ENCODE peak calls at places on chromosome 5, in five cellular contexts. One of them, this sample, is unnamed.

GRCh38 chr5:176360894-176361436 is 599 bp downstream of the KIAA1191 start:
- DNase-seq in T1000: no peak
- DNase-seq in stimulated activated CD4-positive, alpha-beta T cell treated with anti-CD3 and anti-CD28 coated beads, Interleukin-2, amount 100 ng/mL, for 48 hours: no peak
- DNase-seq in HFF-Myc: no peak
- DNase-seq in AG10803: peak
- DNase-seq in this sample: no peak

GRCh38 chr5:16568875-16569580 is 47.8 kb downstream of the RETREG1 start:
- DNase-seq in T1000: no peak
- DNase-seq in stimulated activated CD4-positive, alpha-beta T cell treated with anti-CD3 and anti-CD28 coated beads, Interleukin-2, amount 100 ng/mL, for 48 hours: no peak
- DNase-seq in HFF-Myc: no peak
- DNase-seq in AG10803: peak
- DNase-seq in this sample: no peak

GRCh38 chr5:103259705-103260355 is 1.3 kb downstream of the MACIR start:
- DNase-seq in T1000: no peak
- DNase-seq in stimulated activated CD4-positive, alpha-beta T cell treated with anti-CD3 and anti-CD28 coated beads, Interleukin-2, amount 100 ng/mL, for 48 hours: peak
- DNase-seq in HFF-Myc: no peak
- DNase-seq in AG10803: peak
- DNase-seq in this sample: no peak

GRCh38 chr5:128770907-128771306 is 194.4 kb upstream of the SLC27A6 start:
- DNase-seq in T1000: no peak
- DNase-seq in stimulated activated CD4-positive, alpha-beta T cell treated with anti-CD3 and anti-CD28 coated beads, Interleukin-2, amount 100 ng/mL, for 48 hours: no peak
- DNase-seq in HFF-Myc: no peak
- DNase-seq in AG10803: no peak
- DNase-seq in this sample: no peak

GRCh38 chr5:179262126-179262920 is 82.9 kb downstream of the ADAMTS2 start:
- DNase-seq in T1000: no peak
- DNase-seq in stimulated activated CD4-positive, alpha-beta T cell treated with anti-CD3 and anti-CD28 coated beads, Interleukin-2, amount 100 ng/mL, for 48 hours: no peak
- DNase-seq in HFF-Myc: no peak
- DNase-seq in AG10803: no peak
- DNase-seq in this sample: no peak

GRCh38 chr5:149380466-149381121 is 1.5 kb upstream of the IL17B start:
- DNase-seq in T1000: no peak
- DNase-seq in stimulated activated CD4-positive, alpha-beta T cell treated with anti-CD3 and anti-CD28 coated beads, Interleukin-2, amount 100 ng/mL, for 48 hours: no peak
- DNase-seq in HFF-Myc: no peak
- DNase-seq in AG10803: no peak
- DNase-seq in this sample: no peak

GRCh38 chr5:39001683-39002082 is 72.5 kb downstream of the RICTOR start:
- DNase-seq in T1000: no peak
- DNase-seq in stimulated activated CD4-positive, alpha-beta T cell treated with anti-CD3 and anti-CD28 coated beads, Interleukin-2, amount 100 ng/mL, for 48 hours: no peak
- DNase-seq in HFF-Myc: no peak
- DNase-seq in AG10803: no peak
- DNase-seq in this sample: no peak

GRCh38 chr5:40106847-40107246 is 572.9 kb upstream of the PTGER4 start:
- DNase-seq in T1000: no peak
- DNase-seq in stimulated activated CD4-positive, alpha-beta T cell treated with anti-CD3 and anti-CD28 coated beads, Interleukin-2, amount 100 ng/mL, for 48 hours: no peak
- DNase-seq in HFF-Myc: no peak
- DNase-seq in AG10803: no peak
- DNase-seq in this sample: no peak

GRCh38 chr5:64165160-64165499 is 513 bp upstream of the RNF180 start:
- DNase-seq in T1000: no peak
- DNase-seq in stimulated activated CD4-positive, alpha-beta T cell treated with anti-CD3 and anti-CD28 coated beads, Interleukin-2, amount 100 ng/mL, for 48 hours: no peak
- DNase-seq in HFF-Myc: no peak
- DNase-seq in AG10803: no peak
- DNase-seq in this sample: no peak

GRCh38 chr5:146878471-146879172 is at the start of gene PPP2R2B:
- DNase-seq in T1000: peak
- DNase-seq in stimulated activated CD4-positive, alpha-beta T cell treated with anti-CD3 and anti-CD28 coated beads, Interleukin-2, amount 100 ng/mL, for 48 hours: peak
- DNase-seq in HFF-Myc: no peak
- DNase-seq in AG10803: peak
- DNase-seq in this sample: no peak

GRCh38 chr5:87081511-87082372 is 185.9 kb upstream of the RASA1 start:
- DNase-seq in T1000: no peak
- DNase-seq in stimulated activated CD4-positive, alpha-beta T cell treated with anti-CD3 and anti-CD28 coated beads, Interleukin-2, amount 100 ng/mL, for 48 hours: no peak
- DNase-seq in HFF-Myc: no peak
- DNase-seq in AG10803: no peak
- DNase-seq in this sample: no peak

GRCh38 chr5:146772881-146773440 is 105.6 kb downstream of the PPP2R2B start:
- DNase-seq in T1000: no peak
- DNase-seq in stimulated activated CD4-positive, alpha-beta T cell treated with anti-CD3 and anti-CD28 coated beads, Interleukin-2, amount 100 ng/mL, for 48 hours: no peak
- DNase-seq in HFF-Myc: no peak
- DNase-seq in AG10803: no peak
- DNase-seq in this sample: no peak

GRCh38 chr5:80781356-80781755 is 126.6 kb upstream of the DHFR start:
- DNase-seq in T1000: no peak
- DNase-seq in stimulated activated CD4-positive, alpha-beta T cell treated with anti-CD3 and anti-CD28 coated beads, Interleukin-2, amount 100 ng/mL, for 48 hours: no peak
- DNase-seq in HFF-Myc: no peak
- DNase-seq in AG10803: no peak
- DNase-seq in this sample: no peak

GRCh38 chr5:84373506-84373905 is 11.2 kb downstream of the EDIL3 start:
- DNase-seq in T1000: no peak
- DNase-seq in stimulated activated CD4-positive, alpha-beta T cell treated with anti-CD3 and anti-CD28 coated beads, Interleukin-2, amount 100 ng/mL, for 48 hours: no peak
- DNase-seq in HFF-Myc: no peak
- DNase-seq in AG10803: no peak
- DNase-seq in this sample: no peak

GRCh38 chr5:135891280-135891679 is 4.4 kb downstream of the IL9 start:
- DNase-seq in T1000: no peak
- DNase-seq in stimulated activated CD4-positive, alpha-beta T cell treated with anti-CD3 and anti-CD28 coated beads, Interleukin-2, amount 100 ng/mL, for 48 hours: no peak
- DNase-seq in HFF-Myc: no peak
- DNase-seq in AG10803: no peak
- DNase-seq in this sample: no peak

GRCh38 chr5:115363879-115364278 is 67.4 kb upstream of the CCDC112 start:
- DNase-seq in T1000: no peak
- DNase-seq in stimulated activated CD4-positive, alpha-beta T cell treated with anti-CD3 and anti-CD28 coated beads, Interleukin-2, amount 100 ng/mL, for 48 hours: no peak
- DNase-seq in HFF-Myc: no peak
- DNase-seq in AG10803: no peak
- DNase-seq in this sample: no peak

GRCh38 chr5:132103380-132103951 is 29.9 kb downstream of the CSF2 start:
- DNase-seq in T1000: peak
- DNase-seq in stimulated activated CD4-positive, alpha-beta T cell treated with anti-CD3 and anti-CD28 coated beads, Interleukin-2, amount 100 ng/mL, for 48 hours: peak
- DNase-seq in HFF-Myc: peak
- DNase-seq in AG10803: peak
- DNase-seq in this sample: peak

GRCh38 chr5:82735160-82735789 is 341.9 kb downstream of the TMEM167A start:
- DNase-seq in T1000: no peak
- DNase-seq in stimulated activated CD4-positive, alpha-beta T cell treated with anti-CD3 and anti-CD28 coated beads, Interleukin-2, amount 100 ng/mL, for 48 hours: no peak
- DNase-seq in HFF-Myc: no peak
- DNase-seq in AG10803: no peak
- DNase-seq in this sample: no peak

GRCh38 chr5:181281077-181281983 is 20.4 kb upstream of the TRIM52 start:
- DNase-seq in T1000: no peak
- DNase-seq in stimulated activated CD4-positive, alpha-beta T cell treated with anti-CD3 and anti-CD28 coated beads, Interleukin-2, amount 100 ng/mL, for 48 hours: no peak
- DNase-seq in HFF-Myc: no peak
- DNase-seq in AG10803: no peak
- DNase-seq in this sample: no peak

GRCh38 chr5:10663531-10664183 is 97.4 kb downstream of the DAP start:
- DNase-seq in T1000: no peak
- DNase-seq in stimulated activated CD4-positive, alpha-beta T cell treated with anti-CD3 and anti-CD28 coated beads, Interleukin-2, amount 100 ng/mL, for 48 hours: no peak
- DNase-seq in HFF-Myc: no peak
- DNase-seq in AG10803: peak
- DNase-seq in this sample: peak

GRCh38 chr5:81759632-81760005 is 8.7 kb upstream of the SSBP2 start:
- DNase-seq in T1000: no peak
- DNase-seq in stimulated activated CD4-positive, alpha-beta T cell treated with anti-CD3 and anti-CD28 coated beads, Interleukin-2, amount 100 ng/mL, for 48 hours: no peak
- DNase-seq in HFF-Myc: no peak
- DNase-seq in AG10803: no peak
- DNase-seq in this sample: no peak

GRCh38 chr5:40359093-40359492 is 320.6 kb upstream of the PTGER4 start:
- DNase-seq in T1000: no peak
- DNase-seq in stimulated activated CD4-positive, alpha-beta T cell treated with anti-CD3 and anti-CD28 coated beads, Interleukin-2, amount 100 ng/mL, for 48 hours: no peak
- DNase-seq in HFF-Myc: no peak
- DNase-seq in AG10803: no peak
- DNase-seq in this sample: no peak

GRCh38 chr5:134982230-134982629 is 14.5 kb downstream of the CATSPER3 start:
- DNase-seq in T1000: no peak
- DNase-seq in stimulated activated CD4-positive, alpha-beta T cell treated with anti-CD3 and anti-CD28 coated beads, Interleukin-2, amount 100 ng/mL, for 48 hours: no peak
- DNase-seq in HFF-Myc: no peak
- DNase-seq in AG10803: no peak
- DNase-seq in this sample: no peak

GRCh38 chr5:143695941-143696340 is 116.0 kb upstream of the HMHB1 start:
- DNase-seq in T1000: no peak
- DNase-seq in stimulated activated CD4-positive, alpha-beta T cell treated with anti-CD3 and anti-CD28 coated beads, Interleukin-2, amount 100 ng/mL, for 48 hours: no peak
- DNase-seq in HFF-Myc: no peak
- DNase-seq in AG10803: no peak
- DNase-seq in this sample: no peak

GRCh38 chr5:124743534-124744169 is 2.8 kb downstream of the ZNF608 start:
- DNase-seq in T1000: no peak
- DNase-seq in stimulated activated CD4-positive, alpha-beta T cell treated with anti-CD3 and anti-CD28 coated beads, Interleukin-2, amount 100 ng/mL, for 48 hours: no peak
- DNase-seq in HFF-Myc: no peak
- DNase-seq in AG10803: no peak
- DNase-seq in this sample: no peak

GRCh38 chr5:17805426-17805825 is 171.2 kb downstream of the TAF11L14 start:
- DNase-seq in T1000: no peak
- DNase-seq in stimulated activated CD4-positive, alpha-beta T cell treated with anti-CD3 and anti-CD28 coated beads, Interleukin-2, amount 100 ng/mL, for 48 hours: no peak
- DNase-seq in HFF-Myc: no peak
- DNase-seq in AG10803: no peak
- DNase-seq in this sample: no peak

GRCh38 chr5:174413520-174414314 is 310.7 kb upstream of the MSX2 start:
- DNase-seq in T1000: no peak
- DNase-seq in stimulated activated CD4-positive, alpha-beta T cell treated with anti-CD3 and anti-CD28 coated beads, Interleukin-2, amount 100 ng/mL, for 48 hours: no peak
- DNase-seq in HFF-Myc: peak
- DNase-seq in AG10803: peak
- DNase-seq in this sample: no peak

GRCh38 chr5:137627293-137627692 is 108.6 kb downstream of the KLHL3 start:
- DNase-seq in T1000: no peak
- DNase-seq in stimulated activated CD4-positive, alpha-beta T cell treated with anti-CD3 and anti-CD28 coated beads, Interleukin-2, amount 100 ng/mL, for 48 hours: no peak
- DNase-seq in HFF-Myc: no peak
- DNase-seq in AG10803: no peak
- DNase-seq in this sample: no peak

GRCh38 chr5:151063136-151063544 is 17.7 kb downstream of the TNIP1 start:
- DNase-seq in T1000: peak
- DNase-seq in stimulated activated CD4-positive, alpha-beta T cell treated with anti-CD3 and anti-CD28 coated beads, Interleukin-2, amount 100 ng/mL, for 48 hours: no peak
- DNase-seq in HFF-Myc: no peak
- DNase-seq in AG10803: peak
- DNase-seq in this sample: peak

GRCh38 chr5:132202711-132203463 is 24.8 kb downstream of the P4HA2 start:
- DNase-seq in T1000: no peak
- DNase-seq in stimulated activated CD4-positive, alpha-beta T cell treated with anti-CD3 and anti-CD28 coated beads, Interleukin-2, amount 100 ng/mL, for 48 hours: no peak
- DNase-seq in HFF-Myc: no peak
- DNase-seq in AG10803: no peak
- DNase-seq in this sample: no peak

GRCh38 chr5:179866241-179867078 is 7.8 kb upstream of the MRNIP start:
- DNase-seq in T1000: no peak
- DNase-seq in stimulated activated CD4-positive, alpha-beta T cell treated with anti-CD3 and anti-CD28 coated beads, Interleukin-2, amount 100 ng/mL, for 48 hours: peak
- DNase-seq in HFF-Myc: no peak
- DNase-seq in AG10803: no peak
- DNase-seq in this sample: no peak

GRCh38 chr5:141881886-141882285 is 3.7 kb upstream of the PCDH1 start:
- DNase-seq in T1000: no peak
- DNase-seq in stimulated activated CD4-positive, alpha-beta T cell treated with anti-CD3 and anti-CD28 coated beads, Interleukin-2, amount 100 ng/mL, for 48 hours: no peak
- DNase-seq in HFF-Myc: no peak
- DNase-seq in AG10803: no peak
- DNase-seq in this sample: no peak

GRCh38 chr5:120304653-120305052 is 159.4 kb upstream of the PRR16 start:
- DNase-seq in T1000: no peak
- DNase-seq in stimulated activated CD4-positive, alpha-beta T cell treated with anti-CD3 and anti-CD28 coated beads, Interleukin-2, amount 100 ng/mL, for 48 hours: no peak
- DNase-seq in HFF-Myc: peak
- DNase-seq in AG10803: peak
- DNase-seq in this sample: no peak

GRCh38 chr5:171721469-171721868 is 64.1 kb upstream of the SMIM23 start:
- DNase-seq in T1000: no peak
- DNase-seq in stimulated activated CD4-positive, alpha-beta T cell treated with anti-CD3 and anti-CD28 coated beads, Interleukin-2, amount 100 ng/mL, for 48 hours: no peak
- DNase-seq in HFF-Myc: no peak
- DNase-seq in AG10803: no peak
- DNase-seq in this sample: no peak

GRCh38 chr5:19865336-19866087 is 122.5 kb downstream of the CDH18 start:
- DNase-seq in T1000: no peak
- DNase-seq in stimulated activated CD4-positive, alpha-beta T cell treated with anti-CD3 and anti-CD28 coated beads, Interleukin-2, amount 100 ng/mL, for 48 hours: no peak
- DNase-seq in HFF-Myc: no peak
- DNase-seq in AG10803: no peak
- DNase-seq in this sample: no peak

GRCh38 chr5:30103056-30104020 is 1090.1 kb upstream of the CDH6 start:
- DNase-seq in T1000: no peak
- DNase-seq in stimulated activated CD4-positive, alpha-beta T cell treated with anti-CD3 and anti-CD28 coated beads, Interleukin-2, amount 100 ng/mL, for 48 hours: no peak
- DNase-seq in HFF-Myc: no peak
- DNase-seq in AG10803: no peak
- DNase-seq in this sample: no peak

GRCh38 chr5:43903129-43903528 is 300.1 kb downstream of the NNT start:
- DNase-seq in T1000: no peak
- DNase-seq in stimulated activated CD4-positive, alpha-beta T cell treated with anti-CD3 and anti-CD28 coated beads, Interleukin-2, amount 100 ng/mL, for 48 hours: no peak
- DNase-seq in HFF-Myc: no peak
- DNase-seq in AG10803: no peak
- DNase-seq in this sample: no peak

GRCh38 chr5:178434851-178435250 is 155.3 kb downstream of the COL23A1 start:
- DNase-seq in T1000: no peak
- DNase-seq in stimulated activated CD4-positive, alpha-beta T cell treated with anti-CD3 and anti-CD28 coated beads, Interleukin-2, amount 100 ng/mL, for 48 hours: no peak
- DNase-seq in HFF-Myc: no peak
- DNase-seq in AG10803: no peak
- DNase-seq in this sample: no peak

GRCh38 chr5:119360905-119361605 is 5.2 kb downstream of the TNFAIP8 start:
- DNase-seq in T1000: peak
- DNase-seq in stimulated activated CD4-positive, alpha-beta T cell treated with anti-CD3 and anti-CD28 coated beads, Interleukin-2, amount 100 ng/mL, for 48 hours: no peak
- DNase-seq in HFF-Myc: no peak
- DNase-seq in AG10803: peak
- DNase-seq in this sample: no peak